ENCODE peak calls at places on chromosomes 16 and 17, in ten cellular contexts. One of them, this sample, is unnamed. For H3K9me3, the result is how much of the 10 kb centered on the place peaks cover.

GRCh38 chr17:32929588-32929987 is 1.6 kb downstream of the TMEM98 start:
- DNase-seq in IMR-90: no peak
- DNase-seq in ovary: no peak
- DNase-seq in pancreas: no peak
- DNase-seq in PC-9: no peak
- DNase-seq in mammary epithelial cell: no peak
- DNase-seq in fibroblast of lung: no peak
- DNase-seq in upper lobe of left lung: no peak
- DNase-seq in astrocyte: no peak
- DNase-seq in psoas muscle: no peak
- DNase-seq in this sample: no peak

GRCh38 chr17:57284984-57285646 is 28.8 kb downstream of the MSI2 start:
- DNase-seq in IMR-90: no peak
- DNase-seq in mammary epithelial cell: no peak
- DNase-seq in pancreas: no peak
- DNase-seq in upper lobe of left lung: no peak
- DNase-seq in PC-9: no peak
- DNase-seq in ovary: peak
- DNase-seq in astrocyte: peak
- DNase-seq in fibroblast of lung: no peak
- DNase-seq in psoas muscle: no peak
- DNase-seq in this sample: peak

GRCh38 chr16:57688987-57689771 is 5.4 kb upstream of the DRC7 start:
- DNase-seq in IMR-90: no peak
- DNase-seq in PC-9: no peak
- DNase-seq in astrocyte: no peak
- DNase-seq in upper lobe of left lung: no peak
- DNase-seq in fibroblast of lung: no peak
- DNase-seq in ovary: no peak
- DNase-seq in pancreas: peak
- DNase-seq in mammary epithelial cell: no peak
- DNase-seq in psoas muscle: no peak
- DNase-seq in this sample: no peak

GRCh38 chr16:84207869-84208268 is 16.9 kb downstream of the ADAD2 start:
- DNase-seq in PC-9: no peak
- DNase-seq in psoas muscle: no peak
- DNase-seq in ovary: no peak
- DNase-seq in astrocyte: no peak
- DNase-seq in pancreas: no peak
- DNase-seq in fibroblast of lung: no peak
- DNase-seq in upper lobe of left lung: no peak
- DNase-seq in IMR-90: no peak
- DNase-seq in mammary epithelial cell: no peak
- DNase-seq in this sample: no peak

GRCh38 chr16:85424260-85425060 is 188.7 kb upstream of the GSE1 start:
- DNase-seq in PC-9: no peak
- DNase-seq in ovary: peak
- DNase-seq in upper lobe of left lung: no peak
- DNase-seq in psoas muscle: peak
- DNase-seq in IMR-90: no peak
- DNase-seq in astrocyte: no peak
- DNase-seq in mammary epithelial cell: no peak
- DNase-seq in pancreas: peak
- DNase-seq in fibroblast of lung: no peak
- DNase-seq in this sample: no peak

GRCh38 chr16:54080524-54081008 is 206.0 kb downstream of the IRX3 start:
- DNase-seq in pancreas: no peak
- DNase-seq in astrocyte: peak
- DNase-seq in IMR-90: peak
- DNase-seq in psoas muscle: no peak
- DNase-seq in upper lobe of left lung: peak
- DNase-seq in mammary epithelial cell: peak
- DNase-seq in ovary: no peak
- DNase-seq in fibroblast of lung: peak
- DNase-seq in PC-9: peak
- DNase-seq in this sample: no peak

GRCh38 chr17:75410141-75410540 is 4.7 kb upstream of the GRB2 start:
- DNase-seq in pancreas: no peak
- DNase-seq in PC-9: no peak
- DNase-seq in psoas muscle: no peak
- DNase-seq in IMR-90: no peak
- DNase-seq in mammary epithelial cell: no peak
- DNase-seq in upper lobe of left lung: no peak
- DNase-seq in astrocyte: no peak
- DNase-seq in ovary: no peak
- DNase-seq in fibroblast of lung: no peak
- DNase-seq in this sample: no peak

GRCh38 chr16:69397821-69398521 is 12.2 kb upstream of the TERF2 start:
- DNase-seq in PC-9: peak
- DNase-seq in ovary: peak
- DNase-seq in psoas muscle: no peak
- DNase-seq in mammary epithelial cell: peak
- DNase-seq in upper lobe of left lung: peak
- DNase-seq in IMR-90: peak
- DNase-seq in pancreas: no peak
- DNase-seq in fibroblast of lung: peak
- DNase-seq in astrocyte: peak
- DNase-seq in this sample: no peak

GRCh38 chr16:81522141-81522701 is 77.6 kb downstream of the CMIP start:
- DNase-seq in pancreas: no peak
- DNase-seq in psoas muscle: peak
- DNase-seq in fibroblast of lung: no peak
- DNase-seq in IMR-90: no peak
- DNase-seq in mammary epithelial cell: no peak
- DNase-seq in PC-9: peak
- DNase-seq in ovary: no peak
- DNase-seq in upper lobe of left lung: no peak
- DNase-seq in astrocyte: no peak
- DNase-seq in this sample: no peak

GRCh38 chr17:37698132-37698615 is 46.7 kb downstream of the HNF1B start:
- DNase-seq in pancreas: no peak
- DNase-seq in psoas muscle: no peak
- DNase-seq in IMR-90: peak
- DNase-seq in fibroblast of lung: no peak
- DNase-seq in astrocyte: peak
- DNase-seq in upper lobe of left lung: no peak
- DNase-seq in mammary epithelial cell: peak
- DNase-seq in PC-9: peak
- DNase-seq in ovary: no peak
- DNase-seq in this sample: no peak

GRCh38 chr16:56347166-56347565 is 78.2 kb downstream of the AMFR start:
- DNase-seq in IMR-90: no peak
- DNase-seq in PC-9: peak
- DNase-seq in astrocyte: no peak
- DNase-seq in mammary epithelial cell: no peak
- DNase-seq in psoas muscle: peak
- DNase-seq in fibroblast of lung: no peak
- DNase-seq in pancreas: peak
- DNase-seq in ovary: no peak
- DNase-seq in upper lobe of left lung: no peak
- DNase-seq in this sample: no peak

GRCh38 chr17:36825113-36825955 is 111.9 kb upstream of the LHX1 start:
- DNase-seq in astrocyte: no peak
- DNase-seq in psoas muscle: no peak
- DNase-seq in ovary: no peak
- DNase-seq in pancreas: no peak
- DNase-seq in fibroblast of lung: no peak
- DNase-seq in mammary epithelial cell: no peak
- DNase-seq in IMR-90: no peak
- DNase-seq in upper lobe of left lung: no peak
- DNase-seq in PC-9: no peak
- DNase-seq in this sample: no peak

GRCh38 chr17:57553525-57553924 is 191.6 kb downstream of the CCDC182 start:
- DNase-seq in fibroblast of lung: peak
- DNase-seq in mammary epithelial cell: no peak
- DNase-seq in IMR-90: peak
- DNase-seq in upper lobe of left lung: no peak
- DNase-seq in PC-9: no peak
- DNase-seq in psoas muscle: no peak
- DNase-seq in pancreas: no peak
- DNase-seq in astrocyte: peak
- DNase-seq in ovary: peak
- DNase-seq in this sample: no peak

GRCh38 chr17:349666-350065 is 2.9 kb downstream of the RPH3AL start:
- DNase-seq in IMR-90: no peak
- DNase-seq in upper lobe of left lung: no peak
- DNase-seq in PC-9: no peak
- DNase-seq in fibroblast of lung: no peak
- DNase-seq in mammary epithelial cell: no peak
- DNase-seq in ovary: no peak
- DNase-seq in psoas muscle: no peak
- DNase-seq in astrocyte: no peak
- DNase-seq in pancreas: no peak
- DNase-seq in this sample: no peak

GRCh38 chr17:351875-352420 is 659 bp downstream of the RPH3AL start:
- DNase-seq in PC-9: no peak
- DNase-seq in astrocyte: no peak
- DNase-seq in IMR-90: no peak
- DNase-seq in ovary: no peak
- DNase-seq in mammary epithelial cell: no peak
- DNase-seq in pancreas: no peak
- DNase-seq in upper lobe of left lung: no peak
- DNase-seq in fibroblast of lung: no peak
- DNase-seq in psoas muscle: peak
- DNase-seq in this sample: no peak

GRCh38 chr17:350706-351435 is 1.7 kb downstream of the RPH3AL start:
- DNase-seq in astrocyte: peak
- DNase-seq in ovary: peak
- DNase-seq in IMR-90: no peak
- DNase-seq in psoas muscle: peak
- DNase-seq in PC-9: peak
- DNase-seq in mammary epithelial cell: peak
- DNase-seq in fibroblast of lung: peak
- DNase-seq in pancreas: no peak
- DNase-seq in upper lobe of left lung: peak
- DNase-seq in this sample: no peak

GRCh38 chr17:352421-353212 is at the start of gene RPH3AL:
- DNase-seq in ovary: peak
- DNase-seq in mammary epithelial cell: no peak
- DNase-seq in pancreas: peak
- DNase-seq in psoas muscle: peak
- DNase-seq in IMR-90: no peak
- DNase-seq in fibroblast of lung: no peak
- DNase-seq in PC-9: no peak
- DNase-seq in upper lobe of left lung: peak
- DNase-seq in astrocyte: peak
- DNase-seq in this sample: no peak

DNA sequence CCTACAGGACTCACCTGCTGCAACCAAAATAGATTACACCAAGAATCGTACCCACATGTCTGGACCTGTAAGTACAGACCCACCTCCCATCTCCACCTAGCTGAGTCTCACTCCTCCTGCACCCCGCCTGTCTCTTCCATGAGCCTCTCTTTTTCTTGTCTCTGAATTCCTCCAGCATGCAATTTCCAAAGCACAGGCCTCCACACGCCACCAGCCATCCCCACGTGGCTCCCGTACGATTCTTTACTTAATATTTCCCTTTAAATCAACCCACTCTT is 1.2 kb downstream of the RPH3AL start:
- DNase-seq in psoas muscle: no peak
- DNase-seq in ovary: no peak
- DNase-seq in IMR-90: no peak
- DNase-seq in astrocyte: no peak
- DNase-seq in pancreas: no peak
- DNase-seq in mammary epithelial cell: peak
- DNase-seq in PC-9: no peak
- DNase-seq in upper lobe of left lung: no peak
- DNase-seq in fibroblast of lung: no peak
- DNase-seq in this sample: no peak
- H3K27ac ChIP-seq in psoas muscle: peak
- H3K27ac ChIP-seq in ovary: no peak
- H3K27ac ChIP-seq in IMR-90: no peak
- H3K27ac ChIP-seq in astrocyte: no peak
- H3K27ac ChIP-seq in pancreas: peak
- H3K27ac ChIP-seq in mammary epithelial cell: no peak
- H3K27ac ChIP-seq in PC-9: no peak
- H3K27ac ChIP-seq in upper lobe of left lung: peak
- H3K27ac ChIP-seq in fibroblast of lung: no peak
- H3K27ac ChIP-seq in this sample: no peak

DNA sequence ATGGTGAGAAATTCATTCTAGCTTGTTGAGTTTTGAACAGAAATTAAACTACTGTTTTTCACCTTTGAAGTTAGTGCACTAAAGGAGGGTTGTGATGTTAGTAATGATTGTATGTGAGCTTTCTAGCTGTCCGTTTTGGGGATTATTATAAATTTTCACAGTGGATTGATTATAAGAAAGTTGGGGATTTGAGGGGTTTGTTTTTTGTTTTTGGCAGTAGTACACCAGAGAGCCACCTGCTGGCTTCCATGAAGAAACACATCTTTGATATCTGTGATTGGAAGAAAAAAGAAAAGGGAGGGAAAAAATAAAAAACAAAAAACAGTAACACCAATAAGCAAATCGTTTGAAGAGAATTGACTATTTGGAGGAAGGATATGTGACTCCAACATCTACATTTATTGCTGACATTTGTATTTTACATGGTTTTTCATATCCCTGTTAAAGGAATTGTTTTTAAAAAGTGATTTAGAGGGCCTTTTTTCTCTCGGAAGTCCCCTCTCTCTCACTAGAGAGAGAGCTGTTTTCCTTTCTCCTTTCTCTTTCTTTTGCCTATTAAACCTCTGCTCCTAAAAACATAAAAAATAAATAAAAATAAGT is 1469.5 kb upstream of the GOT2 start:
- DNase-seq in psoas muscle: no peak
- DNase-seq in fibroblast of lung: peak
- DNase-seq in pancreas: no peak
- DNase-seq in mammary epithelial cell: peak
- DNase-seq in astrocyte: peak
- DNase-seq in PC-9: no peak
- DNase-seq in IMR-90: peak
- DNase-seq in ovary: no peak
- DNase-seq in upper lobe of left lung: no peak
- DNase-seq in this sample: no peak
- TF ChIP-seq CTCF in psoas muscle: no peak
- TF ChIP-seq CTCF in fibroblast of lung: peak
- TF ChIP-seq CTCF in pancreas: no peak
- TF ChIP-seq CTCF in mammary epithelial cell: peak
- TF ChIP-seq CTCF in astrocyte: peak
- TF ChIP-seq CTCF in PC-9: peak
- TF ChIP-seq CTCF in IMR-90: peak
- TF ChIP-seq CTCF in ovary: no peak
- TF ChIP-seq CTCF in upper lobe of left lung: no peak
- TF ChIP-seq CTCF in this sample: no peak

GRCh38 chr16:35711435-35711834 is 2252.0 kb downstream of the TP53TG3F start:
- DNase-seq in IMR-90: no peak
- DNase-seq in ovary: no peak
- DNase-seq in PC-9: no peak
- DNase-seq in upper lobe of left lung: no peak
- DNase-seq in fibroblast of lung: no peak
- DNase-seq in mammary epithelial cell: no peak
- DNase-seq in astrocyte: no peak
- DNase-seq in pancreas: no peak
- DNase-seq in psoas muscle: no peak
- DNase-seq in this sample: no peak
- H3K9me3 ChIP-seq in IMR-90: under half
- H3K9me3 ChIP-seq in ovary: under half
- H3K9me3 ChIP-seq in PC-9: under half
- H3K9me3 ChIP-seq in upper lobe of left lung: under half
- H3K9me3 ChIP-seq in fibroblast of lung: under half
- H3K9me3 ChIP-seq in mammary epithelial cell: under half
- H3K9me3 ChIP-seq in astrocyte: under half
- H3K9me3 ChIP-seq in pancreas: under half
- H3K9me3 ChIP-seq in psoas muscle: under half
- H3K9me3 ChIP-seq in this sample: under half

GRCh38 chr17:81996232-81996756 is 18.9 kb downstream of the ASPSCR1 start:
- DNase-seq in astrocyte: no peak
- DNase-seq in PC-9: no peak
- DNase-seq in mammary epithelial cell: no peak
- DNase-seq in upper lobe of left lung: no peak
- DNase-seq in pancreas: no peak
- DNase-seq in fibroblast of lung: no peak
- DNase-seq in IMR-90: no peak
- DNase-seq in psoas muscle: peak
- DNase-seq in ovary: no peak
- DNase-seq in this sample: no peak
- H3K27ac ChIP-seq in astrocyte: no peak
- H3K27ac ChIP-seq in PC-9: no peak
- H3K27ac ChIP-seq in mammary epithelial cell: no peak
- H3K27ac ChIP-seq in upper lobe of left lung: no peak
- H3K27ac ChIP-seq in pancreas: no peak
- H3K27ac ChIP-seq in fibroblast of lung: no peak
- H3K27ac ChIP-seq in IMR-90: no peak
- H3K27ac ChIP-seq in psoas muscle: no peak
- H3K27ac ChIP-seq in ovary: no peak
- H3K27ac ChIP-seq in this sample: no peak